ENCODE peak calls at places on chromosomes 16 and 17, in five cellular contexts. One of them, this sample, is unnamed. For H3K4me1, the result is how much of the 10 kb centered on the place peaks cover.

GRCh38 chr16:27928542-27928941 is 135.0 kb downstream of the GSG1L start:
- DNase-seq in left lung: no peak
- DNase-seq in stomach: no peak
- DNase-seq in PC-9: no peak
- DNase-seq in CD8-positive, alpha-beta T cell: no peak
- DNase-seq in this sample: no peak

GRCh38 chr16:31323959-31324629 is 30.9 kb upstream of the ITGAX start:
- DNase-seq in left lung: no peak
- DNase-seq in stomach: no peak
- DNase-seq in PC-9: no peak
- DNase-seq in CD8-positive, alpha-beta T cell: no peak
- DNase-seq in this sample: no peak

GRCh38 chr17:11948791-11949190 is 48.5 kb downstream of the ZNF18 start:
- DNase-seq in left lung: peak
- DNase-seq in stomach: no peak
- DNase-seq in PC-9: no peak
- DNase-seq in CD8-positive, alpha-beta T cell: no peak
- DNase-seq in this sample: no peak

GRCh38 chr17:15957206-15957605 is 12.3 kb downstream of the ADORA2B start:
- DNase-seq in left lung: no peak
- DNase-seq in stomach: no peak
- DNase-seq in PC-9: peak
- DNase-seq in CD8-positive, alpha-beta T cell: no peak
- DNase-seq in this sample: no peak

GRCh38 chr17:1629647-1630310 is 1.1 kb upstream of the SLC43A2 start:
- DNase-seq in left lung: peak
- DNase-seq in stomach: peak
- DNase-seq in PC-9: peak
- DNase-seq in CD8-positive, alpha-beta T cell: peak
- DNase-seq in this sample: peak

GRCh38 chr16:71834291-71834690 is 11.5 kb upstream of the ATXN1L start:
- DNase-seq in left lung: no peak
- DNase-seq in stomach: no peak
- DNase-seq in PC-9: no peak
- DNase-seq in CD8-positive, alpha-beta T cell: no peak
- DNase-seq in this sample: no peak

GRCh38 chr17:3026856-3027751 is 36.3 kb downstream of the OR1D5 start:
- DNase-seq in left lung: peak
- DNase-seq in stomach: no peak
- DNase-seq in PC-9: no peak
- DNase-seq in CD8-positive, alpha-beta T cell: no peak
- DNase-seq in this sample: no peak

GRCh38 chr16:55568151-55568693 is 1.7 kb downstream of the CAPNS2 start:
- DNase-seq in left lung: no peak
- DNase-seq in stomach: no peak
- DNase-seq in PC-9: no peak
- DNase-seq in CD8-positive, alpha-beta T cell: no peak
- DNase-seq in this sample: no peak

GRCh38 chr16:27355610-27356009 is 41.8 kb downstream of the IL4R start:
- DNase-seq in left lung: no peak
- DNase-seq in stomach: peak
- DNase-seq in PC-9: peak
- DNase-seq in CD8-positive, alpha-beta T cell: peak
- DNase-seq in this sample: no peak

GRCh38 chr17:48486557-48486956 is 44.3 kb downstream of the HOXB1 start:
- DNase-seq in left lung: peak
- DNase-seq in stomach: no peak
- DNase-seq in PC-9: no peak
- DNase-seq in CD8-positive, alpha-beta T cell: no peak
- DNase-seq in this sample: no peak

GRCh38 chr17:2085648-2085949 is 30.7 kb downstream of the HIC1 start:
- DNase-seq in left lung: no peak
- DNase-seq in stomach: no peak
- DNase-seq in PC-9: no peak
- DNase-seq in CD8-positive, alpha-beta T cell: no peak
- DNase-seq in this sample: no peak

DNA sequence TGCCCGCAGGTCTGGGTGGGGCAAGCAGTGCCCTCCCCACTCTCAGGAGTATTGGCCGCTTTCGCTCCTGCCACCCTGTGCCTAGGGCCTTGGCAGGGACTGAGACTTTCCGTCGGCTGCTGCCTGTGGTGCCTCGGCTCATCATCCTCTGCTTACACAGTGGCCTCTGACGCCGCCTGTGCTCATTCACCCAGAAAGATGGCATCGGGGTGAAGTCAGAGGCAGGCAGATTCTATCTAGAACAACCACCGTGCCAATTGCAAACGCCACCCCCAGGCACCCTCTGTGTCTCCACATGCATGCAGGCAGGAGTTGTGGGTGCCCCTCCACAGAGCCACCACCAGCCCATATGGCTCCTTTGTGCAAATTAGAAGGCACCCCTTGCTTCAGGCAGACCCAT is 154.2 kb upstream of the GSE1 start:
- DNase-seq in left lung: no peak
- DNase-seq in stomach: peak
- DNase-seq in PC-9: no peak
- DNase-seq in CD8-positive, alpha-beta T cell: no peak
- DNase-seq in this sample: no peak
- H3K4me1 ChIP-seq in left lung: under half
- H3K4me1 ChIP-seq in stomach: under half
- H3K4me1 ChIP-seq in PC-9: under half
- H3K4me1 ChIP-seq in CD8-positive, alpha-beta T cell: under half
- H3K4me1 ChIP-seq in this sample: under half

GRCh38 chr17:28714281-28714680 is 2.6 kb upstream of the PROCA1 start:
- DNase-seq in left lung: no peak
- DNase-seq in stomach: no peak
- DNase-seq in PC-9: no peak
- DNase-seq in CD8-positive, alpha-beta T cell: no peak
- DNase-seq in this sample: no peak

GRCh38 chr17:28712705-28713415 is 1.2 kb upstream of the PROCA1 start:
- DNase-seq in left lung: no peak
- DNase-seq in stomach: no peak
- DNase-seq in PC-9: no peak
- DNase-seq in CD8-positive, alpha-beta T cell: no peak
- DNase-seq in this sample: no peak

GRCh38 chr17:28716740-28717577 is 709 bp downstream of the RAB34 start:
- DNase-seq in left lung: no peak
- DNase-seq in stomach: no peak
- DNase-seq in PC-9: peak
- DNase-seq in CD8-positive, alpha-beta T cell: no peak
- DNase-seq in this sample: no peak

GRCh38 chr17:28717578-28718316 is at the start of gene RAB34:
- DNase-seq in left lung: peak
- DNase-seq in stomach: peak
- DNase-seq in PC-9: peak
- DNase-seq in CD8-positive, alpha-beta T cell: peak
- DNase-seq in this sample: peak

DNA sequence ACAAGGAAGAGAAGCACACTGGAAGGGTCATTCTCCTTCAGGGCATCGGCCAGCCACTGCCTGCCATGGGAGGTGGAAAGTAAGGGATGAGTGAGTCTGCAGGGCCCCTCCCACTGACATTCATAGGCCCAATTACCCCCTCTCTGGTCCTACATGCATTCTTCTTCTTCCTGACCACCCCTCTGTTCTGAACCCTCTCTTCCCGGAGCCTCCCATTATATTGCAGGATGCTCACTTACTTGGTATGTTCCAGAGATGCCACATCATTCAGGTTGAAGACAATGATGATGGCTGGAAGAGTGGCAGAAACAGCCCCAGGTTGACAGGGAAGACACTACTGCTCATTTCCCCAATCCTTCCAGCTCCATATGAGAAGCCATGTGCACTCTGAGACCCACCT is 2.5 kb downstream of the RAB34 start:
- DNase-seq in left lung: no peak
- DNase-seq in stomach: no peak
- DNase-seq in PC-9: no peak
- DNase-seq in CD8-positive, alpha-beta T cell: no peak
- DNase-seq in this sample: no peak
- H3K4me1 ChIP-seq in left lung: under half
- H3K4me1 ChIP-seq in stomach: under half
- H3K4me1 ChIP-seq in PC-9: under half
- H3K4me1 ChIP-seq in CD8-positive, alpha-beta T cell: under half
- H3K4me1 ChIP-seq in this sample: under half

DNA sequence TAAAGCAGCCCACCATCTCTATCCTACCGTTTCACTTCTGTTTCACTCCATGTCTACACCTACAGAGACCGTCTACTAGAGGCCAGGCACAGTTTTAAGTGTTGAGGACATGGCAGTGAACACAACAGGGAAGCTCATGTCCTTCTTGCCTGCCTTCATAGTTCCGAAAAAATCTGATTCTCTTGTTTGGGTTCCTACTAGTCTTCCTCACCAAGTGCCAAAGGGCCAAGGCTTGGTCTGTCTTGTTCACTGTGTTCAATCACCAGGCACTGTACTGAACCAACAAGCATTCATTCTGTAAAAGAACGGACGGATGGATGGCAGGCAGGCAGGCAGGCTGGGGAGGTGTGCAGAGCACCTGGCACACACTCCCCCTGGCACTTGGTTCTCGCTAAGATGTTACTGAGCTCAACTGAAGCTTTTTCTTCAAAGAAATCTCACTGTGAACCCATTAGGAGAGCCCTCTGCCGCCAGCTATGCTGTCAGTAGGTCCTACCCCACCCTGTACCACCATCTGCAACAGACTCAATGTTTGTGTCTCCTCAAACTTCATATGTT is 2.5 kb downstream of the DEXI start:
- DNase-seq in left lung: peak
- DNase-seq in stomach: no peak
- DNase-seq in PC-9: no peak
- DNase-seq in CD8-positive, alpha-beta T cell: no peak
- DNase-seq in this sample: no peak
- H3K4me1 ChIP-seq in left lung: half or more
- H3K4me1 ChIP-seq in stomach: half or more
- H3K4me1 ChIP-seq in PC-9: under half
- H3K4me1 ChIP-seq in CD8-positive, alpha-beta T cell: half or more
- H3K4me1 ChIP-seq in this sample: under half

GRCh38 chr17:36535669-36536081 is 888 bp downstream of the PIGW start:
- DNase-seq in left lung: no peak
- DNase-seq in stomach: no peak
- DNase-seq in PC-9: no peak
- DNase-seq in CD8-positive, alpha-beta T cell: no peak
- DNase-seq in this sample: no peak
- H3K4me1 ChIP-seq in left lung: under half
- H3K4me1 ChIP-seq in stomach: under half
- H3K4me1 ChIP-seq in PC-9: under half
- H3K4me1 ChIP-seq in CD8-positive, alpha-beta T cell: under half
- H3K4me1 ChIP-seq in this sample: under half

GRCh38 chr17:42564815-42565522 is 1.9 kb upstream of the MLX start:
- DNase-seq in left lung: no peak
- DNase-seq in stomach: no peak
- DNase-seq in PC-9: no peak
- DNase-seq in CD8-positive, alpha-beta T cell: no peak
- DNase-seq in this sample: no peak
- H3K4me1 ChIP-seq in left lung: under half
- H3K4me1 ChIP-seq in stomach: half or more
- H3K4me1 ChIP-seq in PC-9: under half
- H3K4me1 ChIP-seq in CD8-positive, alpha-beta T cell: under half
- H3K4me1 ChIP-seq in this sample: under half

DNA sequence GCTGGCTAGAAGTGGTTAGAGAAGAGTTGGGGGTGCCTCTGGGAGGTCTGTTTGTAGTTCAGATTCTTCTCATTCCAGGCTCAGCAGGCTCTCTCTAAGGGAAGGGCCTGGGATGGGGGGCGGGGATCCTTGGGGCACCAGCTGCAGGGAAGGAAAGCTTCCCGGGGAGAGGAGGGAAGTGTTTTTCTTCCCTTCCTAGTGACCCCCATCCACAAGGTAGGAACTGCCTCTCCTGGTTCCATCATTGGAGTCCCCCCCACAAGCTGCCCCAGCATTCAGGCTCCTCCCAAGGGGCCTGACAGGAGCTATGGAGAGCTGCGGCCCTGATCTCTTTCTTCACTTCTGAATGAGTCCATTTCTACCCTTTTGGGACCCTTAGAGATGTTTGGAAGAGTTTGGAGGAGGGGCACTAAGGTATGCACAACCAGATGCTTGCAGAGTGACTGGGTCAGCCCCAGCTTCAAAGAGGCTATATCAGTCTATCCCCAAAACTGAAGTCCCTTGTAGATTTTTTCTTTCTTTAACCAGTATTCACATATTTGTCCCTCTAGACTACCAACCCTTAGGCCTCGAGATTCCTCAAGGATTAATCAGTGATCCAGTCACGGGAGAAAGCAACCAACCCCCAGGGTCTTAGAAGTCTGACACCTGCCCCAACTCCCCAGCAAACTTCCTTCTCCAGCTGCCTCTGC is 13.9 kb upstream of the FZD2 start:
- DNase-seq in left lung: no peak
- DNase-seq in stomach: no peak
- DNase-seq in PC-9: peak
- DNase-seq in CD8-positive, alpha-beta T cell: no peak
- DNase-seq in this sample: no peak
- H3K4me1 ChIP-seq in left lung: under half
- H3K4me1 ChIP-seq in stomach: under half
- H3K4me1 ChIP-seq in PC-9: half or more
- H3K4me1 ChIP-seq in CD8-positive, alpha-beta T cell: under half
- H3K4me1 ChIP-seq in this sample: under half

GRCh38 chr17:61641084-61641483 is 50.1 kb upstream of the NACA2 start:
- DNase-seq in left lung: no peak
- DNase-seq in stomach: no peak
- DNase-seq in PC-9: no peak
- DNase-seq in CD8-positive, alpha-beta T cell: no peak
- DNase-seq in this sample: no peak

GRCh38 chr17:61639818-61640217 is 48.8 kb upstream of the NACA2 start:
- DNase-seq in left lung: no peak
- DNase-seq in stomach: no peak
- DNase-seq in PC-9: no peak
- DNase-seq in CD8-positive, alpha-beta T cell: no peak
- DNase-seq in this sample: no peak

GRCh38 chr17:61641715-61642114 is 50.7 kb upstream of the NACA2 start:
- DNase-seq in left lung: no peak
- DNase-seq in stomach: no peak
- DNase-seq in PC-9: no peak
- DNase-seq in CD8-positive, alpha-beta T cell: no peak
- DNase-seq in this sample: no peak

GRCh38 chr17:61644800-61645774 is 54.1 kb upstream of the NACA2 start:
- DNase-seq in left lung: no peak
- DNase-seq in stomach: no peak
- DNase-seq in PC-9: no peak
- DNase-seq in CD8-positive, alpha-beta T cell: no peak
- DNase-seq in this sample: no peak

GRCh38 chr17:61642768-61643167 is 51.7 kb upstream of the NACA2 start:
- DNase-seq in left lung: no peak
- DNase-seq in stomach: no peak
- DNase-seq in PC-9: no peak
- DNase-seq in CD8-positive, alpha-beta T cell: no peak
- DNase-seq in this sample: no peak
- H3K4me1 ChIP-seq in left lung: under half
- H3K4me1 ChIP-seq in stomach: under half
- H3K4me1 ChIP-seq in PC-9: under half
- H3K4me1 ChIP-seq in CD8-positive, alpha-beta T cell: under half
- H3K4me1 ChIP-seq in this sample: under half